ENCODE peak calls at places on chromosomes 13 and 19, in eight cellular contexts. One of them, this sample, is unnamed.

GRCh38 chr13:58151452-58151851 is 519.9 kb downstream of the PCDH17 start:
- DNase-seq in anterior cingulate cortex: no peak
- DNase-seq in T-helper 17 cell: no peak
- DNase-seq in AG20443: no peak
- DNase-seq in GF-D8: no peak
- DNase-seq in activated T-helper 1 cell treated with anti-CD3 and anti-CD28 coated beads, Interleukin-2, amount 50 U/mL, for 16 hours: no peak
- DNase-seq in activated CD4-positive, alpha-beta T cell treated with anti-CD3 and anti-CD28 coated beads for 24 hours: no peak
- DNase-seq in AG08396: no peak
- DNase-seq in this sample: no peak

GRCh38 chr19:41297628-41298326 is 12.2 kb upstream of the CCDC97 start:
- DNase-seq in anterior cingulate cortex: no peak
- DNase-seq in T-helper 17 cell: no peak
- DNase-seq in AG20443: no peak
- DNase-seq in GF-D8: no peak
- DNase-seq in activated T-helper 1 cell treated with anti-CD3 and anti-CD28 coated beads, Interleukin-2, amount 50 U/mL, for 16 hours: no peak
- DNase-seq in activated CD4-positive, alpha-beta T cell treated with anti-CD3 and anti-CD28 coated beads for 24 hours: no peak
- DNase-seq in AG08396: no peak
- DNase-seq in this sample: no peak

GRCh38 chr19:46471778-46472543 is 598 bp upstream of the PNMA8A start:
- DNase-seq in anterior cingulate cortex: no peak
- DNase-seq in T-helper 17 cell: no peak
- DNase-seq in AG20443: no peak
- DNase-seq in GF-D8: no peak
- DNase-seq in activated T-helper 1 cell treated with anti-CD3 and anti-CD28 coated beads, Interleukin-2, amount 50 U/mL, for 16 hours: no peak
- DNase-seq in activated CD4-positive, alpha-beta T cell treated with anti-CD3 and anti-CD28 coated beads for 24 hours: no peak
- DNase-seq in AG08396: no peak
- DNase-seq in this sample: no peak

GRCh38 chr13:113155201-113155600 is 3.2 kb upstream of the PROZ start:
- DNase-seq in anterior cingulate cortex: no peak
- DNase-seq in T-helper 17 cell: no peak
- DNase-seq in AG20443: no peak
- DNase-seq in GF-D8: peak; percentile 42
- DNase-seq in activated T-helper 1 cell treated with anti-CD3 and anti-CD28 coated beads, Interleukin-2, amount 50 U/mL, for 16 hours: no peak
- DNase-seq in activated CD4-positive, alpha-beta T cell treated with anti-CD3 and anti-CD28 coated beads for 24 hours: no peak
- DNase-seq in AG08396: no peak
- DNase-seq in this sample: no peak

GRCh38 chr19:23070353-23070781 is 46.5 kb upstream of the ZNF730 start:
- DNase-seq in anterior cingulate cortex: no peak
- DNase-seq in T-helper 17 cell: no peak
- DNase-seq in AG20443: peak; percentile 42
- DNase-seq in GF-D8: no peak
- DNase-seq in activated T-helper 1 cell treated with anti-CD3 and anti-CD28 coated beads, Interleukin-2, amount 50 U/mL, for 16 hours: no peak
- DNase-seq in activated CD4-positive, alpha-beta T cell treated with anti-CD3 and anti-CD28 coated beads for 24 hours: no peak
- DNase-seq in AG08396: peak; percentile 66
- DNase-seq in this sample: no peak

GRCh38 chr19:6739884-6740588 is 556 bp downstream of the TRIP10 start:
- DNase-seq in anterior cingulate cortex: no peak
- DNase-seq in T-helper 17 cell: peak; percentile 25
- DNase-seq in AG20443: no peak
- DNase-seq in GF-D8: no peak
- DNase-seq in activated T-helper 1 cell treated with anti-CD3 and anti-CD28 coated beads, Interleukin-2, amount 50 U/mL, for 16 hours: no peak
- DNase-seq in activated CD4-positive, alpha-beta T cell treated with anti-CD3 and anti-CD28 coated beads for 24 hours: no peak
- DNase-seq in AG08396: no peak
- DNase-seq in this sample: no peak

GRCh38 chr13:52158629-52159158 is 703 bp downstream of the NEK3 start:
- DNase-seq in anterior cingulate cortex: no peak
- DNase-seq in T-helper 17 cell: no peak
- DNase-seq in AG20443: peak; percentile 66
- DNase-seq in GF-D8: no peak
- DNase-seq in activated T-helper 1 cell treated with anti-CD3 and anti-CD28 coated beads, Interleukin-2, amount 50 U/mL, for 16 hours: no peak
- DNase-seq in activated CD4-positive, alpha-beta T cell treated with anti-CD3 and anti-CD28 coated beads for 24 hours: no peak
- DNase-seq in AG08396: peak; percentile 56
- DNase-seq in this sample: no peak

GRCh38 chr19:58033741-58034475 is at the start of gene ZSCAN1:
- DNase-seq in anterior cingulate cortex: peak; percentile 90
- DNase-seq in T-helper 17 cell: no peak
- DNase-seq in AG20443: peak; percentile 82
- DNase-seq in GF-D8: no peak
- DNase-seq in activated T-helper 1 cell treated with anti-CD3 and anti-CD28 coated beads, Interleukin-2, amount 50 U/mL, for 16 hours: no peak
- DNase-seq in activated CD4-positive, alpha-beta T cell treated with anti-CD3 and anti-CD28 coated beads for 24 hours: peak; percentile 9
- DNase-seq in AG08396: peak; percentile 95
- DNase-seq in this sample: peak; percentile 99

GRCh38 chr19:34834513-34834912 is 61.5 kb upstream of the ZNF599 start:
- DNase-seq in anterior cingulate cortex: no peak
- DNase-seq in T-helper 17 cell: no peak
- DNase-seq in AG20443: no peak
- DNase-seq in GF-D8: no peak
- DNase-seq in activated T-helper 1 cell treated with anti-CD3 and anti-CD28 coated beads, Interleukin-2, amount 50 U/mL, for 16 hours: no peak
- DNase-seq in activated CD4-positive, alpha-beta T cell treated with anti-CD3 and anti-CD28 coated beads for 24 hours: no peak
- DNase-seq in AG08396: no peak
- DNase-seq in this sample: no peak

GRCh38 chr19:43524922-43525835 is 1.8 kb downstream of the ETHE1 start:
- DNase-seq in anterior cingulate cortex: peak; percentile 15
- DNase-seq in T-helper 17 cell: no peak
- DNase-seq in AG20443: peak; percentile 63
- DNase-seq in GF-D8: peak; percentile 95
- DNase-seq in activated T-helper 1 cell treated with anti-CD3 and anti-CD28 coated beads, Interleukin-2, amount 50 U/mL, for 16 hours: peak; percentile 16
- DNase-seq in activated CD4-positive, alpha-beta T cell treated with anti-CD3 and anti-CD28 coated beads for 24 hours: no peak
- DNase-seq in AG08396: peak; percentile 49
- DNase-seq in this sample: no peak

GRCh38 chr13:112486386-112487126 is 101.4 kb downstream of the TUBGCP3 start:
- DNase-seq in anterior cingulate cortex: no peak
- DNase-seq in T-helper 17 cell: no peak
- DNase-seq in AG20443: peak; percentile 75
- DNase-seq in GF-D8: no peak
- DNase-seq in activated T-helper 1 cell treated with anti-CD3 and anti-CD28 coated beads, Interleukin-2, amount 50 U/mL, for 16 hours: no peak
- DNase-seq in activated CD4-positive, alpha-beta T cell treated with anti-CD3 and anti-CD28 coated beads for 24 hours: no peak
- DNase-seq in AG08396: peak; percentile 50
- DNase-seq in this sample: no peak

GRCh38 chr13:23547000-23547590 is 23.1 kb upstream of the TNFRSF19 start:
- DNase-seq in anterior cingulate cortex: no peak
- DNase-seq in T-helper 17 cell: no peak
- DNase-seq in AG20443: peak; percentile 71
- DNase-seq in GF-D8: no peak
- DNase-seq in activated T-helper 1 cell treated with anti-CD3 and anti-CD28 coated beads, Interleukin-2, amount 50 U/mL, for 16 hours: no peak
- DNase-seq in activated CD4-positive, alpha-beta T cell treated with anti-CD3 and anti-CD28 coated beads for 24 hours: no peak
- DNase-seq in AG08396: peak; percentile 38
- DNase-seq in this sample: no peak

GRCh38 chr13:65613004-65613403 is 1617.1 kb downstream of the PCDH9 start:
- DNase-seq in anterior cingulate cortex: no peak
- DNase-seq in T-helper 17 cell: no peak
- DNase-seq in AG20443: no peak
- DNase-seq in GF-D8: no peak
- DNase-seq in activated T-helper 1 cell treated with anti-CD3 and anti-CD28 coated beads, Interleukin-2, amount 50 U/mL, for 16 hours: no peak
- DNase-seq in activated CD4-positive, alpha-beta T cell treated with anti-CD3 and anti-CD28 coated beads for 24 hours: no peak
- DNase-seq in AG08396: no peak
- DNase-seq in this sample: peak; percentile 16

GRCh38 chr13:59641261-59641660 is 522.5 kb downstream of the DIAPH3 start:
- DNase-seq in anterior cingulate cortex: no peak
- DNase-seq in T-helper 17 cell: no peak
- DNase-seq in AG20443: no peak
- DNase-seq in GF-D8: no peak
- DNase-seq in activated T-helper 1 cell treated with anti-CD3 and anti-CD28 coated beads, Interleukin-2, amount 50 U/mL, for 16 hours: no peak
- DNase-seq in activated CD4-positive, alpha-beta T cell treated with anti-CD3 and anti-CD28 coated beads for 24 hours: no peak
- DNase-seq in AG08396: no peak
- DNase-seq in this sample: no peak

GRCh38 chr13:38979891-38980627 is 10.6 kb downstream of the STOML3 start:
- DNase-seq in anterior cingulate cortex: peak; percentile 4
- DNase-seq in T-helper 17 cell: no peak
- DNase-seq in AG20443: no peak
- DNase-seq in GF-D8: no peak
- DNase-seq in activated T-helper 1 cell treated with anti-CD3 and anti-CD28 coated beads, Interleukin-2, amount 50 U/mL, for 16 hours: no peak
- DNase-seq in activated CD4-positive, alpha-beta T cell treated with anti-CD3 and anti-CD28 coated beads for 24 hours: no peak
- DNase-seq in AG08396: no peak
- DNase-seq in this sample: no peak

GRCh38 chr19:51019544-51019925 is at the start of gene KLK10:
- DNase-seq in anterior cingulate cortex: no peak
- DNase-seq in T-helper 17 cell: no peak
- DNase-seq in AG20443: no peak
- DNase-seq in GF-D8: no peak
- DNase-seq in activated T-helper 1 cell treated with anti-CD3 and anti-CD28 coated beads, Interleukin-2, amount 50 U/mL, for 16 hours: no peak
- DNase-seq in activated CD4-positive, alpha-beta T cell treated with anti-CD3 and anti-CD28 coated beads for 24 hours: no peak
- DNase-seq in AG08396: no peak
- DNase-seq in this sample: no peak

GRCh38 chr13:94860981-94861407 is 148.6 kb upstream of the SOX21 start:
- DNase-seq in anterior cingulate cortex: no peak
- DNase-seq in T-helper 17 cell: no peak
- DNase-seq in AG20443: peak; percentile 32
- DNase-seq in GF-D8: peak; percentile 46
- DNase-seq in activated T-helper 1 cell treated with anti-CD3 and anti-CD28 coated beads, Interleukin-2, amount 50 U/mL, for 16 hours: no peak
- DNase-seq in activated CD4-positive, alpha-beta T cell treated with anti-CD3 and anti-CD28 coated beads for 24 hours: no peak
- DNase-seq in AG08396: peak; percentile 12
- DNase-seq in this sample: no peak

GRCh38 chr13:98746968-98747367 is 5.5 kb downstream of the SLC15A1 start:
- DNase-seq in anterior cingulate cortex: no peak
- DNase-seq in T-helper 17 cell: no peak
- DNase-seq in AG20443: peak; percentile 68
- DNase-seq in GF-D8: no peak
- DNase-seq in activated T-helper 1 cell treated with anti-CD3 and anti-CD28 coated beads, Interleukin-2, amount 50 U/mL, for 16 hours: no peak
- DNase-seq in activated CD4-positive, alpha-beta T cell treated with anti-CD3 and anti-CD28 coated beads for 24 hours: no peak
- DNase-seq in AG08396: no peak
- DNase-seq in this sample: no peak

GRCh38 chr19:30064776-30065494 is 122.9 kb downstream of the URI1 start:
- DNase-seq in anterior cingulate cortex: no peak
- DNase-seq in T-helper 17 cell: no peak
- DNase-seq in AG20443: no peak
- DNase-seq in GF-D8: no peak
- DNase-seq in activated T-helper 1 cell treated with anti-CD3 and anti-CD28 coated beads, Interleukin-2, amount 50 U/mL, for 16 hours: no peak
- DNase-seq in activated CD4-positive, alpha-beta T cell treated with anti-CD3 and anti-CD28 coated beads for 24 hours: no peak
- DNase-seq in AG08396: no peak
- DNase-seq in this sample: peak; percentile 33

GRCh38 chr13:60091573-60091972 is 72.2 kb downstream of the DIAPH3 start:
- DNase-seq in anterior cingulate cortex: no peak
- DNase-seq in T-helper 17 cell: no peak
- DNase-seq in AG20443: no peak
- DNase-seq in GF-D8: no peak
- DNase-seq in activated T-helper 1 cell treated with anti-CD3 and anti-CD28 coated beads, Interleukin-2, amount 50 U/mL, for 16 hours: no peak
- DNase-seq in activated CD4-positive, alpha-beta T cell treated with anti-CD3 and anti-CD28 coated beads for 24 hours: no peak
- DNase-seq in AG08396: no peak
- DNase-seq in this sample: no peak

GRCh38 chr19:35084078-35084762 is 31.4 kb upstream of the FXYD3 start:
- DNase-seq in anterior cingulate cortex: no peak
- DNase-seq in T-helper 17 cell: no peak
- DNase-seq in AG20443: no peak
- DNase-seq in GF-D8: no peak
- DNase-seq in activated T-helper 1 cell treated with anti-CD3 and anti-CD28 coated beads, Interleukin-2, amount 50 U/mL, for 16 hours: no peak
- DNase-seq in activated CD4-positive, alpha-beta T cell treated with anti-CD3 and anti-CD28 coated beads for 24 hours: no peak
- DNase-seq in AG08396: no peak
- DNase-seq in this sample: no peak

GRCh38 chr13:113802090-113802531 is 43.1 kb downstream of the TMEM255B start:
- DNase-seq in anterior cingulate cortex: no peak
- DNase-seq in T-helper 17 cell: no peak
- DNase-seq in AG20443: peak; percentile 94
- DNase-seq in GF-D8: peak; percentile 8
- DNase-seq in activated T-helper 1 cell treated with anti-CD3 and anti-CD28 coated beads, Interleukin-2, amount 50 U/mL, for 16 hours: no peak
- DNase-seq in activated CD4-positive, alpha-beta T cell treated with anti-CD3 and anti-CD28 coated beads for 24 hours: no peak
- DNase-seq in AG08396: peak; percentile 94
- DNase-seq in this sample: no peak

GRCh38 chr13:36764957-36765356 is 54.1 kb upstream of the RFXAP start:
- DNase-seq in anterior cingulate cortex: no peak
- DNase-seq in T-helper 17 cell: no peak
- DNase-seq in AG20443: no peak
- DNase-seq in GF-D8: no peak
- DNase-seq in activated T-helper 1 cell treated with anti-CD3 and anti-CD28 coated beads, Interleukin-2, amount 50 U/mL, for 16 hours: no peak
- DNase-seq in activated CD4-positive, alpha-beta T cell treated with anti-CD3 and anti-CD28 coated beads for 24 hours: no peak
- DNase-seq in AG08396: no peak
- DNase-seq in this sample: no peak

GRCh38 chr13:30800107-30800506 is 64.8 kb downstream of the ALOX5AP start:
- DNase-seq in anterior cingulate cortex: no peak
- DNase-seq in T-helper 17 cell: no peak
- DNase-seq in AG20443: no peak
- DNase-seq in GF-D8: no peak
- DNase-seq in activated T-helper 1 cell treated with anti-CD3 and anti-CD28 coated beads, Interleukin-2, amount 50 U/mL, for 16 hours: no peak
- DNase-seq in activated CD4-positive, alpha-beta T cell treated with anti-CD3 and anti-CD28 coated beads for 24 hours: no peak
- DNase-seq in AG08396: no peak
- DNase-seq in this sample: no peak

GRCh38 chr13:89822467-89822866 is 1525.0 kb upstream of the MIR17HG start:
- DNase-seq in anterior cingulate cortex: no peak
- DNase-seq in T-helper 17 cell: no peak
- DNase-seq in AG20443: no peak
- DNase-seq in GF-D8: no peak
- DNase-seq in activated T-helper 1 cell treated with anti-CD3 and anti-CD28 coated beads, Interleukin-2, amount 50 U/mL, for 16 hours: no peak
- DNase-seq in activated CD4-positive, alpha-beta T cell treated with anti-CD3 and anti-CD28 coated beads for 24 hours: no peak
- DNase-seq in AG08396: no peak
- DNase-seq in this sample: no peak

GRCh38 chr13:65095118-65095517 is 2135.0 kb downstream of the PCDH9 start:
- DNase-seq in anterior cingulate cortex: no peak
- DNase-seq in T-helper 17 cell: no peak
- DNase-seq in AG20443: no peak
- DNase-seq in GF-D8: no peak
- DNase-seq in activated T-helper 1 cell treated with anti-CD3 and anti-CD28 coated beads, Interleukin-2, amount 50 U/mL, for 16 hours: no peak
- DNase-seq in activated CD4-positive, alpha-beta T cell treated with anti-CD3 and anti-CD28 coated beads for 24 hours: no peak
- DNase-seq in AG08396: no peak
- DNase-seq in this sample: no peak

GRCh38 chr13:101049166-101049850 is 367.0 kb downstream of the NALCN start:
- DNase-seq in anterior cingulate cortex: no peak
- DNase-seq in T-helper 17 cell: no peak
- DNase-seq in AG20443: peak; percentile 57
- DNase-seq in GF-D8: no peak
- DNase-seq in activated T-helper 1 cell treated with anti-CD3 and anti-CD28 coated beads, Interleukin-2, amount 50 U/mL, for 16 hours: no peak
- DNase-seq in activated CD4-positive, alpha-beta T cell treated with anti-CD3 and anti-CD28 coated beads for 24 hours: no peak
- DNase-seq in AG08396: no peak
- DNase-seq in this sample: no peak

GRCh38 chr13:42996584-42996983 is 4.5 kb upstream of the EPSTI1 start:
- DNase-seq in anterior cingulate cortex: no peak
- DNase-seq in T-helper 17 cell: no peak
- DNase-seq in AG20443: peak; percentile 50
- DNase-seq in GF-D8: no peak
- DNase-seq in activated T-helper 1 cell treated with anti-CD3 and anti-CD28 coated beads, Interleukin-2, amount 50 U/mL, for 16 hours: no peak
- DNase-seq in activated CD4-positive, alpha-beta T cell treated with anti-CD3 and anti-CD28 coated beads for 24 hours: no peak
- DNase-seq in AG08396: peak; percentile 42
- DNase-seq in this sample: no peak

GRCh38 chr13:48304132-48304876 is 753 bp downstream of the RB1 start:
- DNase-seq in anterior cingulate cortex: no peak
- DNase-seq in T-helper 17 cell: no peak
- DNase-seq in AG20443: peak; percentile 55
- DNase-seq in GF-D8: peak; percentile 48
- DNase-seq in activated T-helper 1 cell treated with anti-CD3 and anti-CD28 coated beads, Interleukin-2, amount 50 U/mL, for 16 hours: no peak
- DNase-seq in activated CD4-positive, alpha-beta T cell treated with anti-CD3 and anti-CD28 coated beads for 24 hours: no peak
- DNase-seq in AG08396: peak; percentile 57
- DNase-seq in this sample: peak; percentile 36